ENCODE peak calls at places on chromosomes 1 and 21, in six cellular contexts. F, S, A, B, J and L are unnamed samples.

GRCh38 chr1:61084560-61084991 is 2.2 kb downstream of the NFIA start:
- DNase-seq in J (no peak), B (no peak), S (no peak), A (no peak), F (no peak), L (no peak)

GRCh38 chr1:197924516-197925123 is 7.4 kb downstream of the LHX9 start:
- DNase-seq in J (no peak), A (peak; percentile 61), F (no peak), B (peak; percentile 60), S (no peak), L (peak; percentile 69)

GRCh38 chr1:198775606-198776005 is 136.8 kb downstream of the PTPRC start:
- DNase-seq in F (no peak), S (no peak), J (no peak), A (no peak), B (no peak), L (no peak)

GRCh38 chr1:211036701-211037494 is 97.0 kb downstream of the KCNH1 start:
- DNase-seq in B (peak; percentile 62), F (no peak), J (peak; percentile 41), S (no peak), A (peak; percentile 96), L (no peak)

GRCh38 chr1:166069390-166069789 is 97.4 kb downstream of the FAM78B start:
- DNase-seq in F (no peak), A (no peak), J (no peak), S (no peak), B (no peak), L (no peak)

GRCh38 chr1:175363046-175363445 is 170.5 kb upstream of the KIAA0040 start:
- DNase-seq in A (no peak), B (no peak), S (no peak), F (no peak), J (no peak), L (no peak)

GRCh38 chr21:45497846-45498645 is 44.2 kb downstream of the SLC19A1 start:
- DNase-seq in F (peak; percentile 31), J (no peak), A (no peak), B (no peak), S (peak; percentile 31), L (no peak)

GRCh38 chr1:176897350-176898236 is 266.9 kb downstream of the ASTN1 start:
- DNase-seq in B (peak; percentile 63), F (peak; percentile 72), J (no peak), A (peak; percentile 51), S (peak; percentile 62), L (peak; percentile 90)

GRCh38 chr21:44765231-44766013 is 36.2 kb downstream of the UBE2G2 start:
- DNase-seq in A (peak; percentile 5), F (no peak), B (no peak), S (no peak), J (no peak), L (peak; percentile 13)

GRCh38 chr1:240169188-240169587 is 77.5 kb downstream of the FMN2 start:
- DNase-seq in B (no peak), S (no peak), J (no peak), F (no peak), A (peak; percentile 32), L (no peak)

GRCh38 chr1:10228528-10228927 is 18.2 kb downstream of the KIF1B start:
- DNase-seq in A (no peak), S (no peak), B (no peak), F (no peak), J (no peak), L (no peak)

GRCh38 chr21:31985398-31985797 is 112.6 kb downstream of the HUNK start:
- DNase-seq in F (no peak), J (no peak), B (no peak), S (no peak), A (no peak), L (no peak)

GRCh38 chr1:3467096-3468036 is 12.9 kb downstream of the ARHGEF16 start:
- DNase-seq in B (no peak), F (peak; percentile 46), A (no peak), S (peak; percentile 38), J (no peak), L (no peak)

GRCh38 chr21:16454371-16454770 is 724.6 kb downstream of the USP25 start:
- DNase-seq in A (peak; percentile 24), B (no peak), S (no peak), J (no peak), F (no peak), L (no peak)

GRCh38 chr1:111864862-111865261 is 109.2 kb downstream of the DDX20 start:
- DNase-seq in F (no peak), B (no peak), S (no peak), J (no peak), A (no peak), L (no peak)

GRCh38 chr1:70509996-70510876 is 99.2 kb downstream of the CTH start:
- DNase-seq in B (peak; percentile 11), F (no peak), S (no peak), A (peak; percentile 99), J (peak; percentile 52), L (no peak)

GRCh38 chr21:37244506-37245083 is 22.5 kb downstream of the VPS26C start:
- DNase-seq in S (no peak), J (no peak), F (no peak), A (no peak), B (no peak), L (no peak)

GRCh38 chr1:18724801-18725200 is 94.2 kb downstream of the PAX7 start:
- DNase-seq in F (no peak), A (no peak), S (no peak), B (no peak), J (no peak), L (no peak)

GRCh38 chr1:228272831-228273571 is 65.2 kb downstream of the OBSCN start:
- DNase-seq in S (peak; percentile 34), A (no peak), J (no peak), F (peak; percentile 80), B (no peak), L (no peak)

GRCh38 chr1:109786531-109787021 is 22.9 kb upstream of the EPS8L3 start:
- DNase-seq in F (peak; percentile 38), S (peak; percentile 58), A (no peak), B (peak; percentile 38), J (no peak), L (no peak)

GRCh38 chr1:53614231-53615021 is 124.5 kb downstream of the GLIS1 start:
- DNase-seq in A (no peak), F (no peak), J (no peak), B (no peak), S (peak; percentile 38), L (no peak)

GRCh38 chr21:44514746-44515358 is 25.1 kb downstream of the KRTAP10-1 start:
- DNase-seq in F (peak; percentile 39), B (no peak), S (no peak), A (no peak), J (no peak), L (no peak)

GRCh38 chr1:22542886-22543285 is 20.4 kb upstream of the EPHA8 start:
- DNase-seq in F (no peak), J (no peak), S (no peak), A (no peak), B (no peak), L (peak; percentile 46)

GRCh38 chr21:42569732-42570301 is 56.2 kb downstream of the SLC37A1 start:
- DNase-seq in J (no peak), B (no peak), S (peak; percentile 70), A (no peak), F (peak; percentile 21), L (peak; percentile 6)

GRCh38 chr1:12424793-12425192 is 193.2 kb downstream of the DHRS3 start:
- DNase-seq in S (no peak), B (no peak), J (no peak), A (no peak), F (no peak), L (no peak)

GRCh38 chr1:17167783-17168479 is 37.0 kb upstream of the PADI1 start:
- DNase-seq in J (no peak), S (no peak), A (peak; percentile 94), B (peak; percentile 13), F (no peak), L (no peak)

GRCh38 chr1:241413386-241413785 is 56.4 kb upstream of the RGS7 start:
- DNase-seq in S (no peak), F (no peak), B (no peak), J (peak; percentile 74), A (peak; percentile 97), L (no peak)

GRCh38 chr1:178282949-178283367 is 189.1 kb downstream of the RASAL2 start:
- DNase-seq in A (peak; percentile 67), F (no peak), B (no peak), J (no peak), S (no peak), L (no peak)

GRCh38 chr1:161304927-161305871 is 4.6 kb downstream of the MPZ start:
- DNase-seq in J (no peak), B (no peak), F (no peak), A (no peak), S (peak; percentile 48), L (no peak)

GRCh38 chr21:38329176-38329575 is 72.4 kb downstream of the KCNJ15 start:
- DNase-seq in F (no peak), B (no peak), S (no peak), A (no peak), J (no peak), L (no peak)

GRCh38 chr21:35622612-35623011 is 437.7 kb downstream of the SETD4 start:
- DNase-seq in B (no peak), F (no peak), J (no peak), S (no peak), A (no peak), L (no peak)

DNA sequence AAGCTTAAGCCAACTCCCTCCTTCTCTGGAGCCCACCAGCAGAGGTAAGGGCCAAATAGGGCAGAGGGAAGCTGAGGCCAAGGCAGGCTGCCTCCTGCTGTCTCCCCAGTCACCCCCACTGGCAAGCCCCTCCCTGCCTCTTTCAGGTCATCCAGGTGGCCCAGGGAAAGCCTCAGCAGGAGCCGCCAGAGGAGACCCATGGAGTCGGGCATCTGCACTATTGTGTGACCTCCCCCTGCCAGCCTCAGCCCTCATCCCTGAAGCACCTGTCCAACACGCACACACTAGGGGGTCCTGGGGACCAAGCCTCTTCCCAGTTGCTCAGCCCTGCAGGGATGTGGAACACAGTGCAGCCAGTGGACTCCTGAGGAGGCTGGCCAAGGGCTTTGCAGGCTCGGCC is 5.3 kb upstream of the NAXE start:
- DNase-seq in S (no peak), B (no peak), F (no peak), J (no peak), A (no peak), L (no peak)
- TF ChIP-seq CTCF in S (no peak), B (no peak), F (no peak), J (no peak), A (no peak), L (no peak)

GRCh38 chr1:42144336-42145189 is 8.6 kb upstream of the GUCA2B start:
- DNase-seq in J (no peak), S (no peak), F (no peak), B (no peak), A (no peak), L (peak; percentile 37)
- TF ChIP-seq CTCF in J (no peak), S (no peak), F (no peak), B (no peak), A (no peak), L (peak; percentile 29)

GRCh38 chr1:1597275-1597930 is 2.5 kb downstream of the FNDC10 start:
- DNase-seq in J (no peak), A (no peak), S (no peak), B (peak; percentile 24), F (no peak), L (peak; percentile 62)
- TF ChIP-seq CTCF in J (no peak), A (peak; percentile 58), S (peak; percentile 21), B (peak; percentile 19), F (no peak), L (peak; percentile 73)

GRCh38 chr1:207058878-207059867 is 6.1 kb downstream of the PFKFB2 start:
- DNase-seq in F (no peak), B (no peak), J (no peak), S (no peak), A (no peak), L (peak; percentile 67)
- TF ChIP-seq CTCF in F (no peak), B (no peak), J (no peak), S (no peak), A (peak; percentile 27), L (peak; percentile 48)